ENCODE peak calls at places on chromosomes 11 and 22, in seven cellular contexts. L is left ventricle myocardium inferior; X is adrenal gland; G is NT2/D1; N is mammary epithelial cell; D is effector memory CD4-positive, alpha-beta T cell; B is tibial artery. Q is an unnamed sample. For H3K4me1, the result is how much of the 10 kb centered on the place peaks cover.

GRCh38 chr11:117600261-117600783 is 196.7 kb downstream of the DSCAML1 start:
- DNase-seq in L (no peak), X (no peak), G (no peak), N (no peak), D (no peak), B (no peak), Q (no peak)

GRCh38 chr11:61797263-61797944 is 4.7 kb downstream of the FEN1 start:
- DNase-seq in L (peak), X (peak), G (peak), N (peak), D (peak), B (peak), Q (peak)

GRCh38 chr22:22210375-22210774 is 34.2 kb upstream of the VPREB1 start:
- DNase-seq in L (no peak), X (no peak), G (no peak), N (peak), D (no peak), B (no peak), Q (no peak)

GRCh38 chr11:15651033-15651432 is 536.3 kb downstream of the INSC start:
- DNase-seq in L (no peak), X (no peak), G (no peak), N (no peak), D (no peak), B (no peak), Q (no peak)

GRCh38 chr22:20822240-20822639 is 36.4 kb downstream of the PI4KA start:
- DNase-seq in L (no peak), X (no peak), G (no peak), N (no peak), D (no peak), B (no peak), Q (no peak)

GRCh38 chr11:129946965-129947364 is 51.6 kb upstream of the NFRKB start:
- DNase-seq in L (no peak), X (no peak), G (no peak), N (no peak), D (no peak), B (no peak), Q (no peak)

GRCh38 chr22:49553076-49553475 is 274.6 kb downstream of the BRD1 start:
- DNase-seq in L (no peak), X (no peak), G (no peak), N (no peak), D (no peak), B (peak), Q (no peak)

GRCh38 chr11:62104816-62105610 is 18.8 kb upstream of the INCENP start:
- DNase-seq in L (no peak), X (no peak), G (no peak), N (no peak), D (no peak), B (no peak), Q (no peak)

GRCh38 chr11:12007769-12008737 is at the start of gene DKK3:
- DNase-seq in L (no peak), X (no peak), G (no peak), N (peak), D (no peak), B (peak), Q (no peak)

GRCh38 chr11:19253149-19253540 is 12.4 kb upstream of the E2F8 start:
- DNase-seq in L (no peak), X (no peak), G (no peak), N (no peak), D (no peak), B (no peak), Q (no peak)

GRCh38 chr22:35516723-35517122 is 23.9 kb upstream of the RASD2 start:
- DNase-seq in L (no peak), X (no peak), G (no peak), N (no peak), D (no peak), B (no peak), Q (no peak)

GRCh38 chr22:45131749-45132148 is 32.0 kb upstream of the NUP50 start:
- DNase-seq in L (peak), X (no peak), G (no peak), N (no peak), D (no peak), B (peak), Q (no peak)

GRCh38 chr11:65309006-65309405 is 5.7 kb upstream of the CDC42EP2 start:
- DNase-seq in L (no peak), X (no peak), G (no peak), N (no peak), D (no peak), B (no peak), Q (no peak)

GRCh38 chr11:65310215-65310614 is 4.5 kb upstream of the CDC42EP2 start:
- DNase-seq in L (peak), X (no peak), G (no peak), N (no peak), D (no peak), B (no peak), Q (no peak)

GRCh38 chr11:65310756-65311155 is 3.9 kb upstream of the CDC42EP2 start:
- DNase-seq in L (peak), X (no peak), G (no peak), N (no peak), D (no peak), B (no peak), Q (no peak)

GRCh38 chr11:65308281-65308891 is 6.3 kb upstream of the CDC42EP2 start:
- DNase-seq in L (peak), X (no peak), G (no peak), N (no peak), D (no peak), B (no peak), Q (no peak)

GRCh38 chr11:65311197-65311631 is 3.5 kb upstream of the CDC42EP2 start:
- DNase-seq in L (no peak), X (no peak), G (no peak), N (peak), D (no peak), B (no peak), Q (no peak)
- H3K4me1 ChIP-seq in L (half or more), X (under half), G (under half), N (under half), D (under half), B (under half), Q (under half)

GRCh38 chr22:28743852-28744251 is 2.0 kb downstream of the HSCB start:
- DNase-seq in L (no peak), X (no peak), G (no peak), N (no peak), D (no peak), B (no peak), Q (no peak)

GRCh38 chr22:28741200-28741757 is 341 bp downstream of the CHEK2 start:
- DNase-seq in L (no peak), X (no peak), G (no peak), N (no peak), D (no peak), B (no peak), Q (peak)

GRCh38 chr22:28741758-28742561 is at the start of the genes CHEK2 and HSCB:
- DNase-seq in L (peak), X (peak), G (peak), N (peak), D (peak), B (peak), Q (peak)

GRCh38 chr22:28742562-28742962 is 723 bp downstream of the HSCB start:
- DNase-seq in L (no peak), X (no peak), G (no peak), N (no peak), D (peak), B (no peak), Q (peak)
- H3K4me1 ChIP-seq in L (under half), X (under half), G (under half), N (under half), D (under half), B (under half), Q (under half)

DNA sequence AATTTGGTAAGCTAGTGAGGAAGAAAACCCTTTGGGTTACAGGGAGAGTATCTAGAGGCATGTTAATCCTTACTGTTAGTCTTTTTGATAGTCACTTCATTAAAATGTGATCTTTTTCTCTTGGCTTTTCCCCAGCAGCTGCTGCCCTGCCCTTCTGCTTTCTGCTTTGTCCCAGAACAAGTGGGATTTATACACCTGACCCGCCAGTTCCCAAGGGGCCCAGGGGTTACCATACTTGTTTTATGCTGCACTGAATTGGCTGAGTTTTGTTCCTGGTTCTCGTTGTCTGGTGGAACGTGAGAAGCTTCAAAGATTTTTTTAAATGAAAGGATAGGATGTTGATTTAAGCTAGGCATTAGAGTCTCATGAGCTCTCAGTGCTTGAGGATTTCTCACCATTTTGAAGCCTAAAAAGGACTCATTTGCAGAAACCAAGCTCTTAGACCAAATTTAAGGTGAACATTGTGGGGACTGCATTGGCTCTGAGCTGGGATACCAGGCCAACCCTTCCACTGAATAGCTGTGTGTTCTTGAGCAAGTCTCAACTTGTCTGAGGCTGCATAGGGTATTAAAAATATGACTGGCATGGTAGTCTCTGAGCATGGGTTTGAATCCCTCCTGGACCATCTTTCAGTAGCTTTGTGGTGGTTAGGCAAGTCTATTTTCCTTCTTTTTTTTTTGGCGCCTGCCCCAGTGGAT is 6.6 kb downstream of the LIMK2 start:
- DNase-seq in L (no peak), X (no peak), G (no peak), N (peak), D (no peak), B (no peak), Q (peak)
- H3K4me1 ChIP-seq in L (half or more), X (under half), G (under half), N (under half), D (under half), B (under half), Q (under half)

DNA sequence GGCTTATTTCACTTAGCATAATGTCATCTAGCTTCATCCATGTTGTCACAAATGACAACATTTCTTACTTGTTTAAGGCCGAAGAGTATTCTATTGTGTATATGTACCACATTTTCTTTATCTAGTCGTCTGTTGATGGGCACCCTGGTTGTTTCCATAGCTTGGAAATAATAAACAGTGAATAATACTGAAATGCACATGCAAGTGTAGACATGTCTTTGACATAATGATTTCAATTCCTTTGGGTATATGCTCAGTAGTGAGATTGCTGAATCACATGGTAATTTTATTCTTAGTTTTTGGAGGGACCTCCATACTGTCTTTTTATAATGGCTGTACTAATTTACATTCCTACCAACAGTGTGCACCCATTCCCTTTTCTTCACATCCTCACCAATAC is 508.0 kb downstream of the NELL1 start:
- DNase-seq in L (no peak), X (no peak), G (no peak), N (peak), D (no peak), B (no peak), Q (no peak)
- H3K4me1 ChIP-seq in L (under half), X (under half), G (under half), N (under half), D (under half), B (under half), Q (under half)